ENCODE peak calls at places on chromosomes 11 and 22, in eight cellular contexts. Y, H, K, E, V, I, Q and G are unnamed samples.

GRCh38 chr22:44648085-44648820 is 53.8 kb upstream of the PRR5 start:
- DNase-seq in H (peak), V (no peak), Q (no peak), K (no peak), I (peak), Y (no peak), E (no peak), G (no peak)

GRCh38 chr11:9615031-9615451 is 41.6 kb downstream of the WEE1 start:
- DNase-seq in K (peak), E (no peak), I (no peak), V (no peak), Q (no peak), Y (no peak), H (peak), G (no peak)

GRCh38 chr11:64173616-64174355 is 7.9 kb upstream of the MACROD1 start:
- DNase-seq in K (no peak), E (no peak), H (peak), Q (no peak), Y (no peak), V (no peak), I (no peak), G (no peak)

GRCh38 chr11:108835624-108836023 is 170.8 kb downstream of the DDX10 start:
- DNase-seq in E (no peak), Q (no peak), H (no peak), K (no peak), V (no peak), I (no peak), Y (no peak), G (no peak)

GRCh38 chr11:8692417-8692816 is 9.8 kb downstream of the RPL27A start:
- DNase-seq in E (no peak), Q (no peak), V (no peak), H (no peak), K (no peak), I (no peak), Y (no peak), G (no peak)

GRCh38 chr22:36902143-36902911 is 11.1 kb upstream of the CSF2RB start:
- DNase-seq in H (no peak), I (no peak), Y (no peak), K (no peak), Q (no peak), V (no peak), E (no peak), G (no peak)

GRCh38 chr11:12693485-12694181 is 19.4 kb downstream of the TEAD1 start:
- DNase-seq in I (peak), Y (peak), Q (peak), V (peak), E (no peak), K (no peak), H (peak), G (peak)

GRCh38 chr11:129375731-129376657 is at the start of gene BARX2:
- DNase-seq in Y (peak), Q (peak), K (no peak), E (no peak), I (peak), V (peak), H (peak), G (no peak)

GRCh38 chr11:107538821-107539220 is 26.7 kb downstream of the ALKBH8 start:
- DNase-seq in E (no peak), Y (no peak), V (no peak), K (no peak), I (no peak), H (no peak), Q (no peak), G (no peak)

GRCh38 chr22:17258015-17258827 is 39.0 kb upstream of the ADA2 start:
- DNase-seq in H (no peak), V (no peak), K (peak), Q (no peak), E (no peak), Y (no peak), I (peak), G (no peak)

GRCh38 chr11:5536482-5536881 is 11.9 kb downstream of the OR52H1 start:
- DNase-seq in H (no peak), Q (no peak), E (no peak), K (no peak), V (no peak), I (no peak), Y (no peak), G (no peak)

GRCh38 chr11:112394304-112394703 is 133.6 kb upstream of the PLET1 start:
- DNase-seq in K (no peak), I (no peak), E (no peak), Y (no peak), H (no peak), V (no peak), Q (no peak), G (no peak)

GRCh38 chr22:38199826-38200559 is 1.8 kb upstream of the MAFF start:
- DNase-seq in V (no peak), I (no peak), H (no peak), Y (no peak), K (no peak), Q (no peak), E (no peak), G (no peak)

GRCh38 chr22:38193580-38193979 is 8.2 kb upstream of the MAFF start:
- DNase-seq in K (no peak), H (no peak), V (no peak), E (no peak), Q (no peak), I (no peak), Y (no peak), G (no peak)

GRCh38 chr22:38201371-38201717 is 450 bp upstream of the MAFF start:
- DNase-seq in Y (no peak), E (no peak), I (no peak), K (no peak), V (no peak), H (no peak), Q (no peak), G (no peak)

GRCh38 chr22:38192475-38192863 is 9.3 kb upstream of the MAFF start:
- DNase-seq in Q (no peak), V (no peak), E (no peak), I (no peak), Y (no peak), K (no peak), H (no peak), G (no peak)

GRCh38 chr22:38196791-38197429 is 4.9 kb upstream of the MAFF start:
- DNase-seq in I (no peak), E (no peak), V (no peak), Q (no peak), K (no peak), H (no peak), Y (no peak), G (no peak)
- TF ChIP-seq RAD21 in I (no peak), E (no peak), V (no peak), Q (no peak), K (no peak), H (no peak), Y (no peak), G (no peak)

GRCh38 chr22:29621761-29622526 is 18.5 kb downstream of the NF2 start:
- DNase-seq in E (no peak), Q (peak), H (peak), I (no peak), K (no peak), V (peak), Y (peak), G (no peak)
- TF ChIP-seq RAD21 in E (no peak), Q (no peak), H (no peak), I (no peak), K (no peak), V (no peak), Y (no peak), G (no peak)

GRCh38 chr22:28600546-28601143 is 79.0 kb downstream of the TTC28 start:
- DNase-seq in E (no peak), K (no peak), I (peak), Q (peak), Y (peak), H (peak), V (peak), G (peak)
- TF ChIP-seq RAD21 in E (peak), K (peak), I (peak), Q (peak), Y (peak), H (peak), V (peak), G (peak)

GRCh38 chr11:86781546-86781945 is 18.8 kb upstream of the PRSS23 start:
- DNase-seq in E (no peak), H (no peak), Y (no peak), V (no peak), Q (no peak), I (no peak), K (no peak), G (peak)
- TF ChIP-seq RAD21 in E (peak), H (no peak), Y (peak), V (no peak), Q (no peak), I (no peak), K (no peak), G (peak)

DNA sequence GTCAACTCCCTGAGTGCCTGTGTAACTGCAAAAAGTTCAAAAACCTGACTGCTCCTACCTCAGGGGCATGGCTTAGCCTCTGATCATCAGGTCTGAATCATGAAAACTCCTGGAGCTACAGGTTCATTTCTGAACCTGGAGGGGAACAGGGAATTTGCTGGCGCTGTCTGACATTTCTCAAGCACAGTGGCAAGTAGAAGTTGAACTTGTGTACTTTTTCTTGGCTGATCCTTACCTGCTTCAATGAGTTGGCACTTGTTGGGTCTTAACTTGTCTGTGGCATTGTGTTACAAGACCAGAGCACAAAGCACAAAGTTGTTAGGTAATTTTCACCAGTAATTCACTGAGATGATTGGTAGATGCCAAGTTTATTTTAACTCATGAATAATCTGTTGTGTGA is 3.3 kb downstream of the TMEM109 start:
- DNase-seq in V (no peak), I (no peak), E (no peak), H (no peak), Y (no peak), K (no peak), Q (no peak), G (no peak)
- TF ChIP-seq RAD21 in V (no peak), I (no peak), E (no peak), H (no peak), Y (no peak), K (no peak), Q (no peak), G (no peak)

GRCh38 chr11:45922425-45923082 is at the start of gene LARGE2:
- DNase-seq in I (peak), K (no peak), E (no peak), H (no peak), V (no peak), Y (no peak), Q (no peak), G (peak)

GRCh38 chr11:45919806-45920530 is 2.3 kb upstream of the PEX16 start:
- DNase-seq in H (no peak), E (no peak), V (no peak), Q (peak), K (no peak), Y (no peak), I (peak), G (no peak)

GRCh38 chr11:45920531-45921477 is 1.7 kb upstream of the LARGE2 start:
- DNase-seq in K (no peak), Q (no peak), I (peak), Y (no peak), E (no peak), V (no peak), H (no peak), G (no peak)

GRCh38 chr11:45924036-45924915 is 1.8 kb downstream of the LARGE2 start:
- DNase-seq in Q (no peak), V (no peak), K (no peak), Y (no peak), E (no peak), I (no peak), H (no peak), G (no peak)

GRCh38 chr11:45921561-45922424 is 663 bp upstream of the LARGE2 start:
- DNase-seq in I (peak), Q (peak), K (no peak), H (no peak), E (peak), V (no peak), Y (no peak), G (no peak)
- TF ChIP-seq RAD21 in I (no peak), Q (no peak), K (no peak), H (no peak), E (no peak), V (no peak), Y (no peak), G (no peak)

DNA sequence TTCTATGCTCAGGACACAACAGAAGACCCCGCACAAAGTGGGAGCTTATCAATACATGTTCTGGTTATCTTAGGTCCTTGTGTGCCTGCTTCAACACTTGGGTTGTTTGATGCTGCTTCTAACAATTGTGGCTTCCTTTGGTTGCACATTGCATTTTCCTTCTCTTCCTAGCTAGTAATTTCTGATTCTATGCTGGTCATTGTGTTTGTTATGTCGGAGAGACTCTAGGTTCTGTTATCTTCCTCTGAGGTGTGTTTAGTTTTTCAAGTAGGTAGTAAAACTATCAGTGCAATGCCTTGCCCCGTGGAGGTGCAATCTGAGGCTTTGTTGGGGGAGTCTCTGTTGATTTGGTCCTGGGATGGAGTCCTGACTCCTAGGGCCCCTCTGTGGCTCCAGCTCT is 414.2 kb downstream of the SHANK2 start:
- DNase-seq in I (no peak), K (no peak), H (no peak), Y (no peak), E (no peak), Q (no peak), V (no peak), G (no peak)
- TF ChIP-seq RAD21 in I (no peak), K (no peak), H (no peak), Y (no peak), E (no peak), Q (no peak), V (no peak), G (no peak)

GRCh38 chr11:96287796-96288439 is 55.1 kb downstream of the MAML2 start:
- DNase-seq in K (no peak), Q (no peak), Y (no peak), I (no peak), V (no peak), E (no peak), H (peak), G (no peak)
- TF ChIP-seq RAD21 in K (no peak), Q (no peak), Y (no peak), I (no peak), V (no peak), E (no peak), H (no peak), G (no peak)

GRCh38 chr11:11567862-11568650 is 53.7 kb downstream of the GALNT18 start:
- DNase-seq in H (peak), I (no peak), E (no peak), K (peak), Q (no peak), Y (no peak), V (peak), G (no peak)
- TF ChIP-seq RAD21 in H (no peak), I (no peak), E (no peak), K (no peak), Q (no peak), Y (no peak), V (no peak), G (no peak)

DNA sequence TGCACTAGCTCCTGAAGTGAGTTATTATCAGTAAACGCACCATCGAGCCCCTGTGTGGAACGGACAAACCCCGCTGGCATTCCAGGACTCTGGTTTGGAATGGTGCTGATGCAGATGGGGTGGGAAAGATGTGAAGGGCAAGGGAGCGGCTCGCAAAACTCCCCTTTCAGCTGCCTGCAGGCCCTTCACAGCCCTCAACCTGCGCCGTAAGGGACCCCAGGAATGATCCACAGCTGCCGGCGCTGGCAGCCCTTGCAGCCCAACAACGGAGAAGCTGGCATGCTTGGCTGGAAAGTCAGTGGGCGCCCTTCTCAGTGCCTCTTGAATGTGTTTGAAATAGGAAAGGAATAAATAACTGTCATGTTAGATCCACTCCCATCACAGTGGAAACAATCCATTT is 1445.5 kb downstream of the BRD1 start:
- DNase-seq in E (no peak), I (peak), H (no peak), K (no peak), Q (no peak), V (no peak), Y (no peak), G (no peak)
- TF ChIP-seq RAD21 in E (no peak), I (no peak), H (no peak), K (no peak), Q (no peak), V (no peak), Y (no peak), G (no peak)